ENCODE peak calls at places on chromosomes 6 and 20, in nine cellular contexts. D is SK-N-SH; C is stomach; H is lower lobe of right lung; W is neural progenitor cell; N is psoas muscle; S is PC-3; T is CD8-positive, alpha-beta T cell; G is mesendoderm. F is an unnamed sample. For H3K4me1, the result is how much of the 10 kb centered on the place peaks cover.

GRCh38 chr6:35036059-35036827 is 104.9 kb downstream of the TCP11 start:
- DNase-seq in C (no peak), W (no peak), D (no peak), T (no peak), G (no peak), N (no peak), H (no peak), S (no peak), F (no peak)

GRCh38 chr6:57108691-57109090 is 18.7 kb downstream of the ZNF451 start:
- DNase-seq in N (no peak), S (no peak), C (no peak), G (no peak), D (no peak), W (no peak), T (no peak), H (no peak), F (no peak)

GRCh38 chr20:54356726-54357235 is 118.6 kb upstream of the DOK5 start:
- DNase-seq in T (no peak), W (no peak), H (no peak), N (no peak), C (no peak), G (no peak), D (no peak), S (no peak), F (no peak)

GRCh38 chr20:35166242-35166830 is 5.5 kb upstream of the PROCR start:
- DNase-seq in H (peak), C (no peak), S (no peak), N (peak), D (peak), T (no peak), G (no peak), W (no peak), F (no peak)

GRCh38 chr6:46715106-46715505 is 20.1 kb downstream of the PLA2G7 start:
- DNase-seq in H (no peak), G (no peak), N (no peak), W (no peak), T (no peak), C (no peak), D (no peak), S (peak), F (no peak)

GRCh38 chr6:123118811-123119210 is 122.8 kb downstream of the CLVS2 start:
- DNase-seq in H (no peak), S (peak), N (no peak), D (no peak), C (no peak), G (no peak), T (no peak), W (no peak), F (peak)

GRCh38 chr6:31768717-31769257 is 6.3 kb downstream of the SAPCD1 start:
- DNase-seq in N (no peak), D (no peak), C (no peak), G (no peak), T (no peak), S (no peak), H (no peak), W (no peak), F (no peak)

GRCh38 chr6:15025416-15025815 is 220.5 kb upstream of the JARID2 start:
- DNase-seq in H (no peak), T (no peak), G (no peak), N (no peak), W (no peak), D (no peak), C (no peak), S (no peak), F (no peak)

GRCh38 chr6:20906938-20907337 is 372.7 kb downstream of the CDKAL1 start:
- DNase-seq in W (no peak), S (peak), T (no peak), N (no peak), D (no peak), G (no peak), H (no peak), C (no peak), F (no peak)

GRCh38 chr6:111712398-111712797 is 106.7 kb upstream of the TRAF3IP2 start:
- DNase-seq in D (no peak), C (peak), W (no peak), H (no peak), T (no peak), G (no peak), N (peak), S (no peak), F (peak)

GRCh38 chr20:41141153-41141815 is 3.9 kb downstream of the PLCG1 start:
- DNase-seq in S (no peak), G (no peak), H (no peak), T (no peak), W (no peak), C (no peak), N (peak), D (peak), F (no peak)

GRCh38 chr6:39897699-39898098 is 36.6 kb downstream of the MOCS1 start:
- DNase-seq in C (no peak), S (no peak), H (no peak), T (no peak), W (no peak), N (no peak), G (no peak), D (no peak), F (peak)

GRCh38 chr6:163730496-163731210 is 316.1 kb downstream of the QKI start:
- DNase-seq in D (no peak), S (no peak), C (no peak), W (peak), N (no peak), H (no peak), G (no peak), T (no peak), F (no peak)

GRCh38 chr6:45115696-45116095 is 212.4 kb upstream of the RUNX2 start:
- DNase-seq in H (no peak), D (no peak), S (peak), C (no peak), G (no peak), N (no peak), T (no peak), W (no peak), F (no peak)

GRCh38 chr6:55265409-55266114 is 61.7 kb upstream of the GFRAL start:
- DNase-seq in G (no peak), D (no peak), S (no peak), N (no peak), T (no peak), W (no peak), H (no peak), C (no peak), F (no peak)

GRCh38 chr20:63854766-63855362 is 6.4 kb upstream of the ABHD16B start:
- DNase-seq in T (no peak), W (peak), N (no peak), G (peak), H (no peak), C (no peak), S (no peak), D (peak), F (no peak)

GRCh38 chr20:41046716-41047115 is 18.1 kb downstream of the TOP1 start:
- DNase-seq in T (no peak), W (no peak), H (no peak), S (peak), N (no peak), G (no peak), D (no peak), C (no peak), F (no peak)

GRCh38 chr20:62561182-62561581 is 81.1 kb upstream of the SLCO4A1 start:
- DNase-seq in G (no peak), C (no peak), W (no peak), D (no peak), N (no peak), H (no peak), S (no peak), T (no peak), F (no peak)

GRCh38 chr20:61724376-61724775 is 341.3 kb downstream of the TAF4 start:
- DNase-seq in G (peak), N (no peak), H (no peak), D (no peak), S (no peak), W (peak), T (no peak), C (no peak), F (no peak)

GRCh38 chr20:54345817-54346216 is 129.6 kb upstream of the DOK5 start:
- DNase-seq in W (no peak), T (no peak), N (no peak), C (no peak), S (no peak), H (no peak), D (no peak), G (peak), F (no peak)

GRCh38 chr6:28807682-28808280 is 116.0 kb downstream of the TRIM27 start:
- DNase-seq in N (no peak), H (no peak), S (peak), G (peak), T (no peak), W (peak), C (no peak), D (peak), F (no peak)

GRCh38 chr20:57714409-57715267 is 4.8 kb upstream of the PMEPA1 start:
- DNase-seq in W (no peak), D (no peak), C (no peak), G (no peak), N (no peak), S (peak), T (no peak), H (no peak), F (no peak)

GRCh38 chr6:154998855-154999254 is 3.7 kb downstream of the TIAM2 start:
- DNase-seq in W (no peak), C (no peak), T (no peak), D (no peak), S (no peak), G (no peak), H (no peak), N (no peak), F (peak)

GRCh38 chr6:128570439-128571063 is 50.2 kb upstream of the PTPRK start:
- DNase-seq in T (no peak), D (no peak), N (no peak), W (no peak), C (no peak), H (no peak), G (no peak), S (peak), F (no peak)

GRCh38 chr20:44495257-44495656 is 19.6 kb downstream of the TTPAL start:
- DNase-seq in H (no peak), C (no peak), D (no peak), S (peak), N (no peak), G (no peak), W (no peak), T (no peak), F (no peak)

GRCh38 chr6:15495375-15495901 is 167.4 kb downstream of the DTNBP1 start:
- DNase-seq in H (no peak), D (no peak), T (no peak), G (no peak), N (peak), W (no peak), S (no peak), C (no peak), F (no peak)

GRCh38 chr6:14925627-14926026 is 320.2 kb upstream of the JARID2 start:
- DNase-seq in T (no peak), D (no peak), C (no peak), W (no peak), G (no peak), H (no peak), S (peak), N (no peak), F (peak)

GRCh38 chr6:39561536-39562266 is 163.5 kb downstream of the KIF6 start:
- DNase-seq in G (no peak), D (no peak), W (no peak), C (no peak), H (peak), N (no peak), S (no peak), T (no peak), F (no peak)

GRCh38 chr6:111872521-111873177 is 603 bp downstream of the FYN start:
- DNase-seq in T (peak), G (peak), S (no peak), W (peak), N (peak), H (peak), C (no peak), D (peak), F (peak)

GRCh38 chr20:1786061-1786460 is 109.1 kb upstream of the SIRPA start:
- DNase-seq in C (no peak), N (no peak), T (no peak), W (no peak), H (no peak), D (no peak), S (no peak), G (no peak), F (no peak)

GRCh38 chr6:69216127-69216526 is 580.7 kb downstream of the LMBRD1 start:
- DNase-seq in G (no peak), W (no peak), S (no peak), H (no peak), N (no peak), D (no peak), T (no peak), C (no peak), F (no peak)

GRCh38 chr6:92810913-92811312 is 608.4 kb downstream of the EPHA7 start:
- DNase-seq in H (no peak), N (no peak), W (peak), C (no peak), G (peak), T (no peak), D (peak), S (peak), F (peak)

GRCh38 chr20:64156886-64157875 is 7.1 kb upstream of the MYT1 start:
- DNase-seq in H (peak), D (no peak), N (no peak), W (no peak), T (no peak), S (no peak), G (no peak), C (no peak), F (no peak)

GRCh38 chr6:134531611-134532010 is 213.7 kb upstream of the SGK1 start:
- DNase-seq in D (no peak), T (no peak), W (no peak), H (no peak), G (no peak), C (no peak), N (no peak), S (no peak), F (no peak)

GRCh38 chr6:73073238-73073637 is 152.1 kb downstream of the KHDC1L start:
- DNase-seq in S (peak), H (no peak), G (peak), C (no peak), N (no peak), T (no peak), D (no peak), W (no peak), F (no peak)

GRCh38 chr20:49420811-49421295 is 61.6 kb downstream of the KCNB1 start:
- DNase-seq in T (no peak), N (peak), S (no peak), G (no peak), H (no peak), D (no peak), W (no peak), C (no peak), F (no peak)

GRCh38 chr6:108588586-108588985 is 27.9 kb downstream of the FOXO3 start:
- DNase-seq in S (peak), T (no peak), W (peak), G (peak), C (no peak), H (no peak), D (no peak), N (peak), F (peak)
- H3K4me1 ChIP-seq in S (under half), T (under half), W (under half), G (under half), C (half or more), H (half or more), D (under half), N (half or more), F (under half)

GRCh38 chr6:103578115-103578514 is 1281.6 kb downstream of the HACE1 start:
- DNase-seq in D (no peak), G (no peak), H (no peak), T (no peak), N (no peak), W (no peak), C (no peak), S (no peak), F (no peak)
- H3K27ac ChIP-seq in D (no peak), G (no peak), H (no peak), T (no peak), N (no peak), W (no peak), C (no peak), S (no peak), F (no peak)

GRCh38 chr20:47735412-47736400 is 49.6 kb downstream of the SULF2 start:
- DNase-seq in T (no peak), N (peak), C (peak), G (no peak), W (no peak), H (peak), S (no peak), D (no peak), F (no peak)
- H3K4me3 ChIP-seq in T (no peak), N (no peak), C (no peak), G (no peak), W (no peak), H (no peak), S (no peak), D (no peak), F (no peak)

DNA sequence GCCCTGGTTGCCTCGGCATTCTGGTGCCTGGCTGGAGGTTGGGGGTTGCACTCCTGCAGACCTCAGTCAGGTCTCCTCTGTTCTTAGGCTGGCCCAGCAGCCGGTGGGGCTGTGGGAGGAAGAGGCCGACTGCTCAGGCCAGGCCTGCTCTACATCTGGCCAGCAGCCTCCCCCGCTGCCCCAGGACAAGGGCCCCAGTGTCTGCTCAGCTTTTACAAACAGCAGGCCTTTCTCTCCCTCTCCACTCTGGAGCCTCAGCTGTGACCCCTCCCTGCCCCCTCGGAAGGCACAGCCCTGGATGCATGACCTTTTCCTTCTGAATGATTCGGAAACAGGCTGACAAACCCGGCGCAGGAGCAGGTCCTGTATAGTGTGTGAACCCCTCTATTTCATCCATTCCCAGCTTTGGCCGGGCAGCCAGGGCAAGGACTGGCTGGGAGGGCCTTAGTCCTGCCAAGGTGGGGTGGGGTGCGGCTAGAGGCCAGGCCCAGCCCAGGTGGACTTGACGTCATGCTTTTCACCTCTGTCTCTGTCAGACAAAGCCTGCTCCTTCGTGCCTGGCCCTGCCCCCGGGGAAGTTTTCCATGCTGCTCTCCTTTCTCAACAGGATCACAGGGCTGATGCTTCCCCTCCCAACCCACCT is 10.2 kb upstream of the ITPR3 start:
- DNase-seq in H (no peak), D (peak), T (no peak), W (peak), S (no peak), C (peak), N (no peak), G (no peak), F (peak)
- H3K4me1 ChIP-seq in H (under half), D (under half), T (under half), W (under half), S (under half), C (under half), N (under half), G (under half), F (under half)

DNA sequence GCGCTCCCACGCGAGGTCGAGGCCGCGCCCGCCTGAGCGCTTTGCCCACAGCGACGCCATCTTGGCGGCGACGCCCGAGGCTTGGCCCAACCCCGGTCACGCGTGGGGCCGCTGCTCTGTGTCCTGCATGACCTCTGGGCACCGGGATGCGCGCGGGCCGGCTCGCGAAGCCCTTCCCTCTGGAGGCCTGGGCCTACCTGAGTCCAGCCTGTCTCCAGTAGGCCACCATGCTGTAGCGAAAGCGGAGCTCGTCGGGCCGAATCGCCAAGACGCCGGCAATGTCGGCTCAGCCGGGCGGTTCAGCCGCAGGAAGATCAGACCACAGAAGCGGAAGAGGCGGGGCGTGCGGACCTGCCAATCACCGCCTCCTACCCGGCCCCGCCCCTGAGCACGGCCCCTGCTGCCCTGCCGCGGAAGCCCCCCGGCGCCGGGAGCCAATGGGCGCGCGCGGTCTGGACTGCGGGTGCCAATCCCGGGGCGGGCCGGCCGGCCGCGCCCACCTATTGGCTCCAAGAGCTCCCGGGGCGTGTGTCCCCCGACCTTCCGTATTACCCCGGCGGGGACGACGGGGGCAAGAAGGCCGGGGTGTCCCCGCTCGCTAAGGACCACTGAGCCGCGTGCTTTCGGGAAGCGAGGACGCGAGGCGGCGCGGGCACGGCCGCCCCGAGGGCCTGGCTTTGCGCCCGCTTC is at the start of gene ATP5F1E:
- DNase-seq in S (peak), C (peak), D (peak), G (peak), W (peak), N (peak), T (peak), H (peak), F (peak)
- H3K27ac ChIP-seq in S (peak), C (peak), D (peak), G (no peak), W (peak), N (peak), T (peak), H (peak), F (peak)

GRCh38 chr6:107490568-107491058 is 696 bp downstream of the SOBP start:
- DNase-seq in W (no peak), T (peak), S (no peak), N (peak), C (no peak), G (no peak), D (peak), H (no peak), F (no peak)
- H3K4me3 ChIP-seq in W (peak), T (peak), S (peak), N (peak), C (peak), G (peak), D (peak), H (peak), F (peak)

GRCh38 chr6:68127066-68127465 is 508.0 kb upstream of the ADGRB3 start:
- DNase-seq in T (no peak), S (no peak), W (no peak), H (no peak), G (no peak), N (no peak), C (no peak), D (no peak), F (no peak)
- H3K4me1 ChIP-seq in T (under half), S (under half), W (under half), H (under half), G (under half), N (under half), C (under half), D (under half), F (under half)

DNA sequence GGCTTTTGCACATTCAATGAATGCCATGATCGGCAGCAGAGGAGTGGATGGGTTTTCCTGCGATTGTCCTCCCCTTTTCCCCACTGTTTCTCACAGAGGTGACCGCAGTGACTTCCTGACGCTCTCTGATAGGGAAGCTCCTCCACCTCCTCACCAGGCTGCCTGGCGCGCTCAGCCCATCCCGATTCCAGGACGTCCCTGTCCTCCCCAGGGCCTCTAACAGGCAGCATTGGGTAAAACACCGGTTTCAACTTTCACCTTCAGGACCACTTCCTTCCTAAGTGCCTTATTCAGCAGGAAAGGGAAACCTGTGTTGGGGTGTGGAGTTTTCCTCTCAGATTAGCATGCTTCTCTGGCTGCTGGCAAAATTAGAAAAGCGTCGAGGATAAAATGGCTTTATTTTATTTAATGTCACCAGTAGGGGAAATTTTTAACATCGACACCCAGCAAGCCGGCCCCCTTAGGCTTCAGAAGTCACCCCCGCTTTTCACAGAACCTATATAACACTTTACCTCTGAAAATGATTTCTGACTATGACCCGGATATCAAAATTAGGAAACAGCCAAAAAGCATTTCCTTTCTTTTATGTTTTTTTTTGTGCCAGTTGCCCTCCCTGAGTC is 570.4 kb upstream of the GJE1 start:
- DNase-seq in S (peak), H (peak), C (no peak), T (peak), D (peak), G (peak), W (peak), N (peak), F (peak)
- H3K27ac ChIP-seq in S (peak), H (peak), C (no peak), T (no peak), D (peak), G (peak), W (no peak), N (peak), F (no peak)